ENCODE peak calls at places on chromosomes 6 and 20, in eight cellular contexts. X, T, K, A, D, P, J and U are unnamed samples.

GRCh38 chr20:12110711-12111110 is 193.0 kb downstream of the BTBD3 start:
- DNase-seq in X (no peak), T (no peak), P (no peak), J (no peak), D (no peak), A (no peak), K (no peak), U (no peak)

GRCh38 chr20:48463916-48464315 is 363.9 kb downstream of the PREX1 start:
- DNase-seq in D (no peak), K (peak; percentile 7), X (no peak), P (no peak), A (no peak), J (peak; percentile 12), T (no peak), U (no peak)

GRCh38 chr20:2757001-2757400 is 43.4 kb downstream of the CPXM1 start:
- DNase-seq in X (no peak), T (no peak), K (no peak), A (no peak), J (no peak), D (no peak), P (no peak), U (no peak)

GRCh38 chr6:95081949-95082348 is 495.4 kb upstream of the MANEA start:
- DNase-seq in T (no peak), J (no peak), X (no peak), P (no peak), K (no peak), D (no peak), A (no peak), U (no peak)

GRCh38 chr20:39897781-39898466 is 791.1 kb downstream of the MAFB start:
- DNase-seq in A (no peak), J (no peak), P (no peak), D (no peak), K (peak; percentile 33), T (no peak), X (no peak), U (no peak)

GRCh38 chr6:126385536-126385935 is 45.6 kb downstream of the CENPW start:
- DNase-seq in D (no peak), X (no peak), P (no peak), A (no peak), K (no peak), T (no peak), J (no peak), U (no peak)

GRCh38 chr6:137711929-137712328 is 155.1 kb upstream of the TNFAIP3 start:
- DNase-seq in X (no peak), K (no peak), J (no peak), D (no peak), T (no peak), A (no peak), P (no peak), U (no peak)

GRCh38 chr20:640674-641515 is 12.1 kb downstream of the SRXN1 start:
- DNase-seq in P (no peak), T (no peak), J (no peak), X (no peak), K (no peak), D (no peak), A (no peak), U (no peak)

GRCh38 chr6:30489081-30490030 is at the start of gene HLA-E:
- DNase-seq in K (peak; percentile 100), P (peak; percentile 91), A (peak; percentile 94), J (peak; percentile 100), T (peak; percentile 94), D (peak; percentile 44), X (peak; percentile 91), U (peak; percentile 100)

GRCh38 chr20:44279228-44279627 is 31.8 kb downstream of the FITM2 start:
- DNase-seq in X (no peak), P (no peak), D (no peak), T (no peak), K (peak; percentile 92), J (peak; percentile 26), A (no peak), U (no peak)

GRCh38 chr6:131117866-131118265 is 17.4 kb upstream of the AKAP7 start:
- DNase-seq in P (no peak), A (no peak), X (no peak), K (no peak), D (no peak), J (no peak), T (no peak), U (no peak)

GRCh38 chr6:53287336-53288225 is 61.2 kb downstream of the ELOVL5 start:
- DNase-seq in X (no peak), T (no peak), P (no peak), K (peak; percentile 62), D (peak; percentile 8), A (no peak), J (no peak), U (no peak)

GRCh38 chr20:37727247-37727956 is 33.6 kb downstream of the CTNNBL1 start:
- DNase-seq in A (no peak), J (no peak), P (no peak), T (no peak), K (peak; percentile 53), D (no peak), X (no peak), U (no peak)